ENCODE peak calls at places on chromosomes 16 and 17, in six cellular contexts. B, C, M, X, N and G are unnamed samples.

GRCh38 chr17:75625813-75626486 is 7.3 kb upstream of the SMIM5 start:
- DNase-seq in B (no peak), C (no peak), M (peak), X (no peak), N (no peak), G (no peak)

GRCh38 chr17:1158879-1159278 is 20.9 kb downstream of the ABR start:
- DNase-seq in B (no peak), C (no peak), M (no peak), X (no peak), N (no peak), G (no peak)

GRCh38 chr16:30023586-30023985 is 588 bp downstream of the C16orf92 start:
- DNase-seq in B (no peak), C (no peak), M (no peak), X (no peak), N (no peak), G (no peak)

GRCh38 chr17:48294989-48295892 is 134.8 kb downstream of the SKAP1 start:
- DNase-seq in B (no peak), C (no peak), M (no peak), X (no peak), N (no peak), G (no peak)

GRCh38 chr17:6780001-6780400 is 4.0 kb downstream of the FBXO39 start:
- DNase-seq in B (no peak), C (no peak), M (no peak), X (no peak), N (no peak), G (no peak)

GRCh38 chr17:81907219-81908145 is 3.7 kb downstream of the PCYT2 start:
- DNase-seq in B (no peak), C (no peak), M (no peak), X (no peak), N (no peak), G (no peak)

GRCh38 chr16:28984619-28985135 is at the start of gene LAT:
- DNase-seq in B (no peak), C (no peak), M (no peak), X (peak), N (peak), G (no peak)

GRCh38 chr16:52293209-52293608 is 253.7 kb downstream of the TOX3 start:
- DNase-seq in B (no peak), C (no peak), M (no peak), X (no peak), N (no peak), G (no peak)

GRCh38 chr17:64156670-64157069 is 26.7 kb upstream of the ERN1 start:
- DNase-seq in B (no peak), C (no peak), M (no peak), X (no peak), N (no peak), G (no peak)

GRCh38 chr17:33864758-33865229 is 390.3 kb upstream of the CCL2 start:
- DNase-seq in B (no peak), C (no peak), M (no peak), X (no peak), N (no peak), G (no peak)

GRCh38 chr16:9092282-9092962 is 978 bp downstream of the HAPSTR1 start:
- DNase-seq in B (peak), C (peak), M (peak), X (peak), N (no peak), G (peak)

GRCh38 chr17:77839324-77840155 is 119.0 kb upstream of the TNRC6C start:
- DNase-seq in B (no peak), C (no peak), M (no peak), X (no peak), N (no peak), G (peak)

GRCh38 chr16:83953796-83954576 is 946 bp downstream of the OSGIN1 start:
- DNase-seq in B (no peak), C (peak), M (peak), X (no peak), N (peak), G (no peak)

GRCh38 chr17:37359682-37360188 is 16.1 kb upstream of the C17orf78 start:
- DNase-seq in B (peak), C (peak), M (no peak), X (no peak), N (peak), G (no peak)

GRCh38 chr17:3961564-3962047 is 2.6 kb downstream of the ATP2A3 start:
- DNase-seq in B (no peak), C (no peak), M (no peak), X (no peak), N (no peak), G (no peak)

GRCh38 chr17:75277664-75278071 is 6.6 kb upstream of the MIF4GD start:
- DNase-seq in B (no peak), C (no peak), M (no peak), X (no peak), N (no peak), G (no peak)

GRCh38 chr17:77790143-77790829 is 168.2 kb upstream of the TNRC6C start:
- DNase-seq in B (no peak), C (no peak), M (no peak), X (no peak), N (no peak), G (no peak)

GRCh38 chr16:92431-93339 is 14.7 kb downstream of the MPG start:
- DNase-seq in B (no peak), C (no peak), M (no peak), X (no peak), N (no peak), G (no peak)

GRCh38 chr16:23948949-23949392 is 113.2 kb downstream of the PRKCB start:
- DNase-seq in B (no peak), C (no peak), M (no peak), X (peak), N (no peak), G (no peak)

GRCh38 chr16:75304521-75305363 is 53.3 kb upstream of the BCAR1 start:
- DNase-seq in B (no peak), C (peak), M (peak), X (peak), N (no peak), G (no peak)

GRCh38 chr16:75306102-75306762 is 54.8 kb upstream of the BCAR1 start:
- DNase-seq in B (no peak), C (no peak), M (no peak), X (peak), N (no peak), G (no peak)

GRCh38 chr16:75307506-75307905 is 56.1 kb upstream of the BCAR1 start:
- DNase-seq in B (no peak), C (no peak), M (no peak), X (no peak), N (no peak), G (no peak)

GRCh38 chr16:75308011-75308410 is 56.6 kb upstream of the BCAR1 start:
- DNase-seq in B (no peak), C (no peak), M (no peak), X (peak), N (no peak), G (no peak)

GRCh38 chr16:75305364-75306101 is 54.1 kb upstream of the BCAR1 start:
- DNase-seq in B (peak), C (peak), M (peak), X (peak), N (peak), G (peak)
- TF ChIP-seq POLR2A in B (no peak), C (no peak), M (no peak), X (no peak), N (no peak), G (no peak)

DNA sequence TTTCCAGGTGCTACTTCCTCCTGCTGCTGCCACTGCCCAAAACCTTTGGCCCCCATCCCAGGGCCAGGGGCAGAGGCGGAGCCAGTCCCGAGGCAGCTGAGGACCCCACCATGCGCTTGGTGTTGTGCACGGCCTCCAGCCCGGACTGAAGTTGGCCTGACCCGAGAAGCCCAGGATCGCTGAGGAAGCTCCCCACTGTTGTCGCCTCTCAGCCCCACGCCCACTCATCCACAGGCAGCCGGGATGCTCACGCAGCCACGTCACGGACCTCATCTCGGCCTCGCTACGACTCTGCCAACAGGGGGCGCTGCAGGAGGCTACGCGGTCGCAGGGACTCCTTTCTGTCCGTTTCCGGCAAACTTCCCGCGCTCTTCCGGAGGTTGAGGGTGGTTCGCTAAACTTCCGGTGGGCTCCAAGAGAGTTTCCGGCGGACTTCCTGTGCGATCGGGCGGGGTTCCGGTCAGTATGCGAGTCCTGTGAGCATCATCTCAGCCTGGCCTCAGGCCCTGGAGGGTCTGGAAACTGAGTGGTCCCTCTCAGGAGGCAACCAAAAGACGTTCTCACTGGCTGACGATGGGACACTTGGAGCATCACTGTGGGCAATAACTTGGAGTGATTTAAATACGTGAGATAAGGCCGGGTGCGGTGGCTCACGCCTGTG is 12.4 kb downstream of the ZG16B start:
- DNase-seq in B (no peak), C (no peak), M (peak), X (peak), N (peak), G (no peak)
- H3K4me3 ChIP-seq in B (no peak), C (no peak), M (peak), X (no peak), N (peak), G (peak)

DNA sequence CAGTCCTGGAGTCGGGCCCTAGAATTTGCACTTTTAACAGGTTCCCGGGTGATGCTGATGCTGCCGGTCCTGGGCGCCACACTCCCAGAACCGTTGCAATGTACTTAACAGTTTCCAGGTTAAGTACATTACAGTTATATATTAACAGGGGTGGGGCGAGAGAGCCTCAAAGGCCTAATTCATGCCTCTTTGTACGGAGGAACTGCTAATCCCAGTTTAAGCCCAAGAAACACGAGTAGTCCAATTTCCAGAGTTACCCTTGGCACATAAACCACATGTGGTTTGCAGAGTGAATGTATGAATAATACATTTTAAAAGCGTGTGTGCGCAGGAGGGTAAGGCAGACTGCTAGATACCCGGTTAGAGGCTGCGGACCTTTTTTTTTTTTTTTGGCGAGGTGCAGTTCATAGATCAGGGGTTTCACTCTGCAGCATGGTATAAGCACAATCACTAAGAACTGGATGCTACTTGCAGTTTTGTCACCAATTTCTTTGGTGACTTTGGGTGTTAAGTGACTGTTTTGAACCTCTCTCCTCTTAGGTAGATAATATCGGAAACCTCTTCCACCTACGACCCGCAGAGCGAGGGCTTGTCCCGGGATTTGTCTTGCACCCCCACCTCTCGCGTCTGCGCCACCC is 714 bp downstream of the COX11 start:
- DNase-seq in B (no peak), C (no peak), M (no peak), X (no peak), N (peak), G (no peak)
- TF ChIP-seq CTCF in B (no peak), C (no peak), M (no peak), X (no peak), N (no peak), G (peak)

GRCh38 chr16:11914210-11914758 is 1.5 kb downstream of the GSPT1 start:
- DNase-seq in B (no peak), C (no peak), M (no peak), X (no peak), N (no peak), G (no peak)

GRCh38 chr16:11914759-11915643 is 755 bp downstream of the GSPT1 start:
- DNase-seq in B (no peak), C (peak), M (peak), X (peak), N (peak), G (no peak)

GRCh38 chr16:11913425-11914079 is 2.2 kb downstream of the GSPT1 start:
- DNase-seq in B (no peak), C (no peak), M (no peak), X (no peak), N (no peak), G (no peak)

GRCh38 chr16:11916524-11917285 is 949 bp upstream of the GSPT1 start:
- DNase-seq in B (no peak), C (no peak), M (no peak), X (peak), N (peak), G (peak)

GRCh38 chr16:11915644-11916523 is at the start of gene GSPT1:
- DNase-seq in B (peak), C (peak), M (peak), X (peak), N (peak), G (peak)
- TF ChIP-seq POLR2A in B (peak), C (no peak), M (no peak), X (no peak), N (no peak), G (peak)

GRCh38 chr17:41494524-41494923 is 4.8 kb upstream of the KRT36 start:
- DNase-seq in B (no peak), C (no peak), M (no peak), X (no peak), N (no peak), G (no peak)

GRCh38 chr17:41490620-41491019 is 910 bp upstream of the KRT36 start:
- DNase-seq in B (no peak), C (no peak), M (no peak), X (no peak), N (no peak), G (no peak)

GRCh38 chr17:41492351-41492750 is 2.6 kb upstream of the KRT36 start:
- DNase-seq in B (peak), C (no peak), M (peak), X (no peak), N (peak), G (no peak)

GRCh38 chr17:41491476-41491875 is 1.8 kb upstream of the KRT36 start:
- DNase-seq in B (no peak), C (no peak), M (no peak), X (no peak), N (no peak), G (no peak)

GRCh38 chr17:41492771-41493170 is 3.1 kb upstream of the KRT36 start:
- DNase-seq in B (peak), C (no peak), M (no peak), X (no peak), N (no peak), G (no peak)
- H3K4me3 ChIP-seq in B (no peak), C (no peak), M (no peak), X (no peak), N (no peak), G (no peak)